ENCODE peak calls at places on chromosomes 12 and 14, in four cellular contexts. Y, J, O and E are unnamed samples.

GRCh38 chr12:7907009-7907408 is 29.0 kb downstream of the SLC2A3 start:
- DNase-seq in Y (peak; percentile 17), J (no peak), O (peak; percentile 31), E (peak; percentile 80)

GRCh38 chr12:30691122-30691879 is 4.4 kb downstream of the IPO8 start:
- DNase-seq in Y (peak; percentile 32), J (no peak), O (peak; percentile 70), E (no peak)

GRCh38 chr12:100554608-100555077 is 18.8 kb upstream of the GAS2L3 start:
- DNase-seq in Y (peak; percentile 73), J (no peak), O (peak; percentile 77), E (no peak)

GRCh38 chr12:12788131-12788530 is 2.7 kb downstream of the APOLD1 start:
- DNase-seq in Y (no peak), J (no peak), O (no peak), E (no peak)

GRCh38 chr12:92624236-92624635 is 78.6 kb upstream of the PLEKHG7 start:
- DNase-seq in Y (no peak), J (no peak), O (peak; percentile 88), E (no peak)

GRCh38 chr12:118312578-118312977 is 60.1 kb downstream of the TAOK3 start:
- DNase-seq in Y (no peak), J (no peak), O (peak; percentile 20), E (no peak)

GRCh38 chr12:66920205-66920604 is 241.3 kb upstream of the GRIP1 start:
- DNase-seq in Y (no peak), J (no peak), O (no peak), E (no peak)

GRCh38 chr12:79822475-79822874 is 112.4 kb downstream of the PPP1R12A start:
- DNase-seq in Y (no peak), J (no peak), O (no peak), E (no peak)

GRCh38 chr12:47754881-47755280 is 3.8 kb downstream of the RAPGEF3 start:
- DNase-seq in Y (no peak), J (no peak), O (no peak), E (peak; percentile 88)

GRCh38 chr12:20280515-20280914 is 87.8 kb upstream of the PDE3A start:
- DNase-seq in Y (no peak), J (no peak), O (peak; percentile 32), E (no peak)

GRCh38 chr12:6950944-6951540 is at the start of gene PTPN6:
- DNase-seq in Y (no peak), J (peak; percentile 68), O (no peak), E (peak; percentile 73)

GRCh38 chr14:80208426-80208950 is 2.8 kb downstream of the DIO2 start:
- DNase-seq in Y (no peak), J (no peak), O (peak; percentile 26), E (no peak)

GRCh38 chr12:14450479-14450878 is 85.0 kb downstream of the ATF7IP start:
- DNase-seq in Y (no peak), J (no peak), O (no peak), E (no peak)

GRCh38 chr12:132710062-132710421 is 600 bp upstream of the PGAM5 start:
- DNase-seq in Y (no peak), J (no peak), O (no peak), E (no peak)

GRCh38 chr14:92663049-92663448 is 85.4 kb downstream of the LGMN start:
- DNase-seq in Y (no peak), J (no peak), O (peak; percentile 77), E (no peak)

GRCh38 chr12:21521541-21521940 is 4.6 kb upstream of the SPX start:
- DNase-seq in Y (no peak), J (no peak), O (no peak), E (no peak)

GRCh38 chr12:59304077-59304721 is 291.6 kb upstream of the SLC16A7 start:
- DNase-seq in Y (no peak), J (no peak), O (no peak), E (no peak)
- H3K4me3 ChIP-seq in Y (no peak overlapping the region), J (no peak overlapping the region), O (no peak overlapping the region), E (no peak overlapping the region)

DNA sequence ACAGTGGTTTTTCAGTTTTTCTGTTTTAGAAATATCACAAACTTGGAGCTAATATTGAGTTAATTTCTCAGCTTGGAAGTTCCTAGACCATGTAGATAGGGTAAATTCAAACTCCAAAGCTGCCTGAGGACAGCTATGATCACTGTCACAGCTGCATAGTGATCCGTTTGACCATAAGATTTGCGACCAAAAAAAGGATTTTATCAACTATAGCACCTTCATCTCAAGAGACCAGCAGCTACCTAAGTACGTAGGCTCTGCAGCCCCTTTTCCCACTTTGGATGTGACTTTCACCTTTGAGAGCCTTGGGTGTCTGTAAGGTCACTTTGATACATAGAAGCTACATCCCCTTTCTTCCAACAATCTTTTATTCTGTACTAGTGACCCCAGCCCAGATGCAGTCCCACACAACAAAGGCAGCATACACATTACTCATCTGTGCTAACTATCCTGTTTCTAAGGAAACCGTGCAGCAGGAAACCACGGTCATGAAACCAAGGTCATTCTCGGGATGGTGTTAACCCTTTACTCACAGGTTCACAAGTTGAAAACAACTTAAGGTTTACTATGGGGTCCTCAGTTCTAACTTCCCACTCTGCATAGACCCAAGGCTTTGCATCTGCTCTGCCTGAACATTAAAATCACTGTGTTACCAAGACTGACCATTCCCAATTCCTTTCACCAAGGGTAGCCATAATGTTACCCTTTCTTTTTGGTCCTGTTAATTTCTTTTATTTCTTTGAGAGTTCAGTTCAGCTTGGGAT is 75.4 kb downstream of the IFT81 start:
- DNase-seq in Y (no peak), J (no peak), O (peak; percentile 84), E (no peak)
- H3K27ac ChIP-seq in Y (no peak overlapping the region), J (no peak overlapping the region), O (peak overlapping the region; percentile 92), E (no peak overlapping the region)

DNA sequence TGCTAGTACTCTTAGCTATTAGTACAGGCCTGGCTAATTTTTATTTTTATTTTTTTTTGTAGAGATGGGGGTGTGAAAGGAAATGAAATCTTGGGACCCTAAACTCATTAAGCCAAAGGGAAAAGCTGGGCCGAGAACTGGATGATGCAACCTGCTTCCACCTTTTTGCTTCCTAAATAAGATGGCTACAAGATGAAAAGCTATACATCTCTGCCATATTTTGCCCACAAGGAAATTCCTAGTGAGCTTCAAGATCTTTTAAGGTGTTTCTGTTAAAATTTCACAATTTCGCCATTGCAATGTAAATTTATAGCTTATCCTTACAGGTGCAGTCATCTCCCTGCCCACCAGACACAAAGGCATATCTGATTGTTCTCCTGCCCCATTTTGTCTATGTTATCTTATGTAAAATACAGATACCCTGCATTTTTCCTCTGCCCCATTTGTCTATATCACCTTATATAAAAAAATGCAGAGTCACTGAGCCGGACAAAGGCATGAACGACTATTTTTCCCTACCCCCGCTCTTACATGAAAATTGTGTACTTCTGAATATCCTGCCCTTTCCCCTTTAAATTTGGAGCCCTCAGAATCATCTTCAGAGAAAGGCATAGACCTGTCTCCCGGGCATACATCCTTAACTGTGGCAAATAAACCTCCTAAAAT is 112.0 kb upstream of the SLC38A2 start:
- DNase-seq in Y (no peak), J (no peak), O (no peak), E (no peak)
- H3K4me3 ChIP-seq in Y (no peak overlapping the region), J (no peak overlapping the region), O (no peak overlapping the region), E (no peak overlapping the region)

GRCh38 chr14:54771411-54772027 is 131.1 kb downstream of the GCH1 start:
- DNase-seq in Y (no peak), J (no peak), O (no peak), E (no peak)
- H3K27ac ChIP-seq in Y (peak overlapping the region; percentile 84), J (no peak overlapping the region), O (peak overlapping the region; percentile 99), E (no peak overlapping the region)

DNA sequence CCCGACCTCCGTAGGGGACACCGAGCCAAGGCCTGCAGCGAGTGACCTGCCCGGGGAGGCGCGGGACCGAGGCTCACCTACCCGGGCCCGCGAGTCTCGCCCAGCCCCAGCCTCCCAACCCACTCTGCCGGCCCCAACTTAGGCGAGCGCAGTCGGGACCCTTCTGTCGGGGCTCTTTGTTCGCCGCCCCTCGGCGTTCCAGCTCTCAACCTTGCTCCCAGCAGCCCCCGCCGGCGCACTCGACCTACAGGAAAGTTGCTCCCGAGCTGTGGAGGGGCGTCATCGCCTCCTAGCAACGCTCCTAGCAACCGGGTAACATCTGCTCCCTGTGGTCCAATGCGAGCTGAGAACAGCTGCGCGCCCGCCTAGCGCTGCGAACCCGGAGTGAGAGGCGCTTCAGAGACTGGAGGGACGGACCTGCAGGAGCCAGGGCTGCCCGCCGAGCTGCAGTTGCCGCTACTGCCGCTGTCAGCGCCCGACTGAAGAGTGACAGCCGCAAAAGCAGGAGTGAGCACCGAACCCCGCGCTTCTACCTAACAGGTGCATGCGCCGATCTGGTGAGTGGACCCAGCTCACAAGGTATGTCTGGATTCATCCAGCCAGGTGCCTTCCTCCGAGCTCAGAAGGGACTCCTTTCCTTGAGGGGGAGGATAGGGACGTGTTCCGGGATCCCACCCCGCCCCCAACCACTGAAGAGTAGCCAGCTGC is 354.9 kb downstream of the SNAPC1 start:
- DNase-seq in Y (peak; percentile 43), J (peak; percentile 41), O (peak; percentile 60), E (peak; percentile 75)
- H3K4me3 ChIP-seq in Y (peak overlapping the region; percentile 16), J (peak overlapping the region; percentile 30), O (peak overlapping the region; percentile 58), E (no peak overlapping the region)

DNA sequence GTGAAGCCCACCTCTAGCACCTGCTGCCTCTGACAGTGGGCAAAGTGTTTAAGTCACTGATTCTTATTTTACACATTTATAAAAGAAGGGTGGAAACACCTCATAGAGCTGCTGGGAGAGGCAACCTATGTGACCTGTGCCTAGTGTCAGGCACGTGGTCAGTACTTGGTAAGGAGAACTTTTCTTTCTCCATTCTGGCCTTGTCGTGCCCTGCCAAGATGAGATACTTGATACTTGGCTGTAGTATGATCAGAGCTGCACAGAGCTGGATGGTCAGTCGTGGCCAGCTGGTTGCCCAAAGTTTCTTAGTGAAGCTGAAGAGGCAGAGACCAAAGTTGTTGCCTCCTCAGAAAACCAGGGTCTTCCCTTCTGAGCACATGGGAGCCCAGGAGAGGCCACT is 24.6 kb downstream of the PLEKHH1 start:
- DNase-seq in Y (no peak), J (no peak), O (no peak), E (no peak)
- H3K27ac ChIP-seq in Y (no peak overlapping the region), J (no peak overlapping the region), O (no peak overlapping the region), E (no peak overlapping the region)